ENCODE peak calls at places on chromosomes 5 and 9, in four cellular contexts. L, B, Q and O are unnamed samples.

GRCh38 chr9:134494905-134495304 is 146.7 kb upstream of the COL5A1 start:
- DNase-seq in L (no peak), B (no peak), Q (no peak), O (no peak)

GRCh38 chr9:75410405-75410804 is 322.1 kb downstream of the OSTF1 start:
- DNase-seq in L (no peak), B (no peak), Q (no peak), O (no peak)

GRCh38 chr5:80990971-80991370 is 30.8 kb downstream of the RASGRF2 start:
- DNase-seq in L (peak; percentile 20), B (no peak), Q (no peak), O (no peak)

GRCh38 chr9:126513159-126514036 is 100.3 kb upstream of the LMX1B start:
- DNase-seq in L (no peak), B (no peak), Q (no peak), O (no peak)

GRCh38 chr5:51201708-51202107 is 181.5 kb upstream of the ISL1 start:
- DNase-seq in L (no peak), B (no peak), Q (no peak), O (no peak)

GRCh38 chr5:40634154-40634553 is 45.6 kb upstream of the PTGER4 start:
- DNase-seq in L (no peak), B (no peak), Q (no peak), O (no peak)

GRCh38 chr5:140246378-140247122 is 56.4 kb downstream of the PFDN1 start:
- DNase-seq in L (no peak), B (no peak), Q (no peak), O (peak; percentile 84)

GRCh38 chr5:127826011-127826410 is 122.8 kb downstream of the CCDC192 start:
- DNase-seq in L (no peak), B (no peak), Q (no peak), O (no peak)

GRCh38 chr9:102778756-102779155 is 216.4 kb upstream of the CYLC2 start:
- DNase-seq in L (no peak), B (no peak), Q (no peak), O (no peak)

GRCh38 chr9:137969008-137969407 is 91.4 kb downstream of the CACNA1B start:
- DNase-seq in L (no peak), B (no peak), Q (no peak), O (no peak)

GRCh38 chr9:36492849-36493248 is 79.8 kb upstream of the MELK start:
- DNase-seq in L (no peak), B (no peak), Q (no peak), O (no peak)

GRCh38 chr5:1000329-1000728 is 8.3 kb upstream of the NKD2 start:
- DNase-seq in L (no peak), B (no peak), Q (no peak), O (no peak)

GRCh38 chr5:57111993-57112392 is 61.9 kb upstream of the GPBP1 start:
- DNase-seq in L (peak; percentile 83), B (no peak), Q (no peak), O (no peak)

GRCh38 chr5:103526164-103526915 is 36.2 kb downstream of the NUDT12 start:
- DNase-seq in L (no peak), B (no peak), Q (no peak), O (no peak)

GRCh38 chr5:15880201-15880600 is 299.4 kb downstream of the MARCHF11 start:
- DNase-seq in L (no peak), B (no peak), Q (no peak), O (no peak)

DNA sequence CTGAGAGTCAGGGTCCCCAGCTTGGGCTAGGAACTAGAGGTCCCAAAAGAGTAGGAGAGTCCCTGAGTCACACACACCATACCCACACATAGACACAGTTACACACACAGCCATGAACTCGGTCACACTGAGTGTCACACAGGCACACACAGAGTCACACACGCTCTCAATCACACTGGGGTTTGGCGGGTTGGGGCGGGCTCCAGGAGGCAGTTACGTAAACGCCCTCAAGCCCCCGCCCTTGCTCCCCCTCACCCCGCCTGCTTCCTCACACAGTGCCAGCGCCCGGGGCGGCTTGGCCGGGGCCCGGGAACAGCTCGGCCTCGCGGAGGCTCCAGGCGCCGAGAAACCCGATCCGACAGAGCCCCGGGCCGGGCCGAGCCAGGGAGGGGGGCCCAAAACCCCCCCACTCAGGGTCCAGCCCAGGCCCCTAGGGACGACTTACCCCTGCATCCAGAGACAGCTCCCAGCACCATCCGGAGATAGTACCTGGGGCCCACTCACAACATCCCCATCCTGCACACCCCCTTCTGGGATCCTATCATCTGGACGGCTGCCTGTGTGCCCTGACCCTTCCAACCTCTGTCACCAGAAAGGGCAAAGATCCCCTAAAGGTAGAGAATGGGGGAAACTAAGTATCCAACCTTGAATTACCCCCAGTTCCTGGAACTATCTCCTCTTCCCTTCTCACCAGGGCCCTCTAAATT is 3.5 kb upstream of the CNTFR start:
- DNase-seq in L (no peak), B (no peak), Q (no peak), O (no peak)
- TF ChIP-seq EZH2 in L (no peak), B (no peak), Q (no peak), O (peak; percentile 69)

DNA sequence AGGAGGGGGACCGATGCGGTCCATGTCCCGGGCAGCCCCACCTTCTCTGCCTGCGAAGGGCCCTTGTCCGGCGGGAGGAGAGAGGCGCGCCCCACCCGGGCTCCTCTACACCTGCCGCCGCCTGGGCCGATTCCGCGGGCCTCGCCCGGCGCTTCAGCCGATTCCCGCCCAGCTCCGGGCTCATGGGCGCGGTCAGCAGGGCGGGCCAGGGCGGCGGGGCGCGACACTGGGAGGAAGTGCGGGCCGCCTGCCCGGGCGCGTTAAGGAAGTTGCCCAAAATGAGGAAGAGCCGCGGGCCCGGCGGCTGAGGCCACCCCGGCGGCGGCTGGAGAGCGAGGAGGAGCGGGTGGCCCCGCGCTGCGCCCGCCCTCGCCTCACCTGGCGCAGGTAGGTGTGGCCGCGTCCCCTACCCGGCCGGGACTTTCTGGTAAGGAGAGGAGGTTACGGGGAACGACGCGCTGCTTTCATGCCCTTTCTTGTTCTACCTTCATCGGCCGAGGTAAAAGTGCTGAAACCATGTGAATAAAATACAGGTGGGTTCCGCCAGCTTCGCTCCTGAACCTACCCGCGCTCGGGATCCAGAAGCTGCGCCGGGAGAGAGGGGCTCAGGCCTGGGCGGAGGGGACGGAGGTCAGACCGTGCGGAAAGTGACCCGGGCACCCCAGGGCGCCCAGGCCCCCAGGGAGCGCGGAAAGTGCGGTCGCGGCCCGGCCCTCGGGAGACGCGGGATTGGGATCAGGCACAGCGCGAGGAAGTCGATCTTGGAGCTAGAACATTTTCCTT is at the start of gene SYK:
- DNase-seq in L (no peak), B (no peak), Q (no peak), O (no peak)
- TF ChIP-seq POLR2A in L (no peak), B (no peak), Q (peak; percentile 66), O (no peak)

GRCh38 chr9:109033941-109034700 is 20.8 kb upstream of the CTNNAL1 start:
- DNase-seq in L (no peak), B (no peak), Q (no peak), O (no peak)

GRCh38 chr9:109031241-109031640 is 17.9 kb upstream of the CTNNAL1 start:
- DNase-seq in L (no peak), B (no peak), Q (no peak), O (no peak)

GRCh38 chr9:109028457-109028856 is 15.2 kb upstream of the CTNNAL1 start:
- DNase-seq in L (no peak), B (no peak), Q (no peak), O (no peak)

GRCh38 chr9:109027176-109027575 is 13.9 kb upstream of the CTNNAL1 start:
- DNase-seq in L (no peak), B (no peak), Q (no peak), O (peak; percentile 51)

GRCh38 chr9:109030426-109030825 is 17.1 kb upstream of the CTNNAL1 start:
- DNase-seq in L (no peak), B (no peak), Q (no peak), O (no peak)
- TF ChIP-seq EZH2 in L (no peak), B (no peak), Q (no peak), O (no peak)

GRCh38 chr5:160423025-160423554 is 1.4 kb downstream of the PTTG1 start:
- DNase-seq in L (no peak), B (no peak), Q (no peak), O (no peak)

GRCh38 chr5:160420331-160420610 is 1.4 kb upstream of the PTTG1 start:
- DNase-seq in L (no peak), B (no peak), Q (no peak), O (no peak)

GRCh38 chr5:160418561-160419457 is at the start of gene SLU7:
- DNase-seq in L (peak; percentile 90), B (peak; percentile 86), Q (peak; percentile 91), O (peak; percentile 98)

GRCh38 chr5:160419458-160420330 is 813 bp upstream of the SLU7 start:
- DNase-seq in L (no peak), B (no peak), Q (no peak), O (no peak)

GRCh38 chr5:160421625-160422258 is at the start of gene PTTG1:
- DNase-seq in L (peak; percentile 93), B (peak; percentile 93), Q (peak; percentile 80), O (peak; percentile 99)
- TF ChIP-seq POLR2A in L (peak; percentile 83), B (peak; percentile 88), Q (peak; percentile 90), O (peak; percentile 74)

DNA sequence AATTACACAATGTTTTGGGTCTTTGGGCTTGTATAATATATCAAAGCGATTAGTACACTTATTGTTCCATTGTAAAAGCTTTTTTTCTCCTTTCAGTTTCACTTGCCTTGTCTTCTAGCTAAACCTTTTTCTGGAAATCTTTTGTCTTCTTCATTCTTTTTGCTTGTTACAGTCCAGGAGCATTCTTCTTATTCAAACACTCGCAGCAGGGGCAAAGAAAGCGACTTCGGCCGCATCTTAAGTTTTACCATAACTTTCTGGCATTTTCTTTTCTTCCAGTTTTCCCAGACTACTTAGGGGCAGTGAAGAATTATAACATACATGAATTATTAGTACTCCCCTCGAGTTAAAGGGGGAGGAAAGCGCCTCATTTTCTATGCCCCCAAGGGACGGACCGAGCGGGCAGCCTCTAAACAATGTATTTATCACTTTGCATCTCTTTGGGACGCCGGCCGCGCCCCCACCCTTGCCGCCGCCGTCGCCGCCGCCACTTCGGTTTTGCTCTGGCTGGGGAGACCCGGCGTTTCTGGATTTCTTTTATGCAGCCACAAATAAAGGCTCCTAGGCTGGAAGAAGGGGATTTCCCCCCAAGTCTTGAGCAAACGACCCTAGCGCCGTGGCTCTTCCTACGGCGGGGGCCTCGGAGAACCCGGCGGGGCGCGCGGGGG is 7.5 kb upstream of the NEUROG1 start:
- DNase-seq in L (no peak), B (no peak), Q (no peak), O (no peak)
- TF ChIP-seq EZH2 in L (no peak), B (no peak), Q (no peak), O (peak; percentile 81)

GRCh38 chr5:23631283-23632045 is 124.1 kb downstream of the PRDM9 start:
- DNase-seq in L (no peak), B (no peak), Q (no peak), O (no peak)

DNA sequence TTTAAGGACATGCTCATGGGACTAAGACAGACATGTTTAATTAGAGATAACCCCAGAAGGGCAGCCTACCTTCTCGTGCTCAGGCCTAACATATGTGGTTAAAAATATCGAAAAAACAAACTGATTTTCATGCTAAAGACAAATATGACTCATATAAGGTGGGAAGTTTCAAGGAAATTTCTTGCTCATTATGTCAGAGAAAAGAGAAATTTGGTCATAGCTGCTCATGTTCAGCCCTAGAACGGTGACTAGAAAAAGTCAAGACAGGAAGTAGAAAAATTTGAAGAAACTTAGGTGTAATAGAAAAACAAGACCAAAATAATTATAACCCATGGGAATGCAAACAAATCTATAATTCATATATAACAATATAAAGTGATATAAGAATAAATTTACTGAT is 120.6 kb downstream of the PRDM9 start:
- DNase-seq in L (no peak), B (no peak), Q (no peak), O (no peak)
- TF ChIP-seq POLR2A in L (no peak), B (no peak), Q (no peak), O (no peak)